ENCODE peak calls at places on chromosomes 4 and X, in five cellular contexts. G, Q, U, Y and T are unnamed samples. For H3K79me2, the result is how much of the 10 kb centered on the place peaks cover.

GRCh38 chr4:105164548-105164947 is 17.9 kb downstream of the TET2 start:
- DNase-seq in G (no peak), Q (no peak), U (no peak), Y (no peak), T (no peak)

GRCh38 chr4:138576684-138577083 is 334.5 kb upstream of the SLC7A11 start:
- DNase-seq in G (no peak), Q (peak), U (peak), Y (no peak), T (peak)

GRCh38 chr4:7698586-7698985 is 241.1 kb downstream of the AFAP1 start:
- DNase-seq in G (no peak), Q (peak), U (peak), Y (peak), T (no peak)

GRCh38 chrX:37578045-37578444 is 6.6 kb downstream of the LANCL3 start:
- DNase-seq in G (no peak), Q (peak), U (peak), Y (no peak), T (peak)

GRCh38 chr4:122798101-122798500 is 28.5 kb upstream of the FGF2 start:
- DNase-seq in G (no peak), Q (peak), U (peak), Y (peak), T (no peak)

GRCh38 chrX:50035119-50035518 is 112.7 kb downstream of the CLCN5 start:
- DNase-seq in G (no peak), Q (no peak), U (no peak), Y (no peak), T (no peak)

GRCh38 chr4:118730683-118731082 is 45.5 kb downstream of the METTL14 start:
- DNase-seq in G (no peak), Q (no peak), U (no peak), Y (no peak), T (no peak)

GRCh38 chr4:164408831-164409230 is 345.1 kb upstream of the SMIM31 start:
- DNase-seq in G (no peak), Q (no peak), U (no peak), Y (no peak), T (no peak)

GRCh38 chr4:128141866-128142265 is 80.8 kb downstream of the LARP1B start:
- DNase-seq in G (no peak), Q (no peak), U (no peak), Y (no peak), T (no peak)

DNA sequence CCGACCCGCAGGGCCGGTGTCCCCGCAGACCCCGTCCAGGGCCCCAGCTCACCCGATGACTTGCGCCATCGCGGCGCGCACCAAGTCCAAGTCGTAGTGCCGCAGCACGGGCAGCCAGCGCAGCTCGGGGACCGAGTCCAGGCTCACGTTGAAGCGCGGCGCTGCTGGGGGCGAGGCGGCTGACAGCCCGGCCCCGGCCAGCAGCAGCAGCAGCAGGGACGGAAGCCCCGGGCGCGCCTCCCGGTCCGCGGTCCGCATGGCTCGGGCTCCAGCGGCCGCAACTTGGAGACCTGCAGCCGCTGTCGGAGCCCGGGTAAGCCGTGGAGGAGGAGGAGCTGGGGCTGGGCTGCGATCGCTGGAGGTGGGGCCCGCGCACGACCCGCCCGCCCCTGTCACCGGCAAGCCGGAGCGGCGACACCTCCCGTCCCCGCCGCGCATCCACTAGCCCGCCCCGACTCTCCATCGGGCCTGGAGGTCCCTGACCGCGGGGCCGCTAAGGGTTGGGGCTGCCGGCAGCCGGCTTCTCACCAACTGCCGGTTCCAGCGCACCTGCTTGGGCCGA is at the start of gene NAAA:
- DNase-seq in G (no peak), Q (peak), U (peak), Y (peak), T (peak)
- TF ChIP-seq CTCF in G (no peak), Q (peak), U (no peak), Y (peak), T (no peak)

GRCh38 chr4:2745981-2746806 is 9.9 kb downstream of the TNIP2 start:
- DNase-seq in G (peak), Q (peak), U (peak), Y (no peak), T (peak)
- H3K9ac ChIP-seq in G (peak), Q (no peak), U (peak), Y (no peak), T (peak)

DNA sequence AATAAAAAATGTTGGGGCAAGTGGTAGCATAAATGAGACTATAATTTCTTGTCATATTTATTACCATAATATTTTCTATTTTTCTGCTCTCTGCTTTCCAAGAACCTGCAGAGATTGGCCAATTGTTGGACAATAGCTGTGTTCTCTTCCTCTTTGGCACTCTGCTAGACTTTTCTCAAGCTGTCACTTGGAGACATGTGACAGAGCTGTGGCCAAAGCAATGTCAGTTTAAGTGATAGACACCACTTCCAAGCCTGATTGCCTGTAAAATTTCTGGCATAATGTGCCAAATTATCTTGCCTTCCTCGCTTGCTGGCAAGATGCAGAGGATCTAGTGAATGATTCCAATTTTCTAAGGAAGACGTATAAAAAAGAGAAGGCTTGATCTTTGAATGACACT is 162.2 kb upstream of the NDST4 start:
- DNase-seq in G (no peak), Q (no peak), U (no peak), Y (no peak), T (no peak)
- H3K79me2 ChIP-seq in G (under half), Q (under half), U (under half), Y (under half), T (under half)

GRCh38 chr4:86482851-86483490 is 111.1 kb upstream of the PTPN13 start:
- DNase-seq in G (no peak), Q (peak), U (no peak), Y (peak), T (peak)
- TF ChIP-seq CTCF in G (peak), Q (peak), U (peak), Y (peak), T (peak)

GRCh38 chr4:48653217-48654014 is 126.7 kb downstream of the FRYL start:
- DNase-seq in G (no peak), Q (peak), U (peak), Y (peak), T (no peak)

GRCh38 chr4:48651869-48652447 is 128.1 kb downstream of the FRYL start:
- DNase-seq in G (no peak), Q (peak), U (peak), Y (no peak), T (no peak)

GRCh38 chr4:48649505-48649904 is 130.6 kb downstream of the FRYL start:
- DNase-seq in G (no peak), Q (no peak), U (no peak), Y (no peak), T (no peak)

GRCh38 chr4:48654015-48654664 is 125.9 kb downstream of the FRYL start:
- DNase-seq in G (no peak), Q (peak), U (peak), Y (no peak), T (no peak)
- H3K9ac ChIP-seq in G (no peak), Q (no peak), U (peak), Y (no peak), T (no peak)

DNA sequence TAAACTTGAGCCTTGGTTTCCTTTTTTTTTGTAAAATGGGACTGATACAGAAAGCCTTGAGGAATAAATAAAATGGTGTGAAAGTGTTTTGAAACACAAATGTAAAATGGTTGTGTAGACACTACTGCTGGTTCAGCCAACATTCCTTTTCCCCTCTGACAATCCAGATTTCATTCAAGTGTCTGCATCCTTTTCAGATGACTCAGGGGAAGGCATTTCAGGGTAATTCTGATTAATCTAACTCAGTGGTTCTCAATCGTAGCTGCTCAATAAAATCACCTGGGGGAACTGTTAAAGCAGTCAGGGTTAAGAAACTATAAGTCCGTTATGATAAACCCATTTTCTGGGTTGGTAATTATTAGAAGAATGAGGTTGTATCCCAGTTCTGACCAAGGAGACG is 4.6 kb downstream of the ARHGAP10 start:
- DNase-seq in G (no peak), Q (peak), U (peak), Y (no peak), T (peak)
- H3K79me2 ChIP-seq in G (half or more), Q (half or more), U (half or more), Y (half or more), T (half or more)

GRCh38 chrX:85112270-85112669 is 108.6 kb downstream of the APOOL start:
- DNase-seq in G (no peak), Q (no peak), U (no peak), Y (no peak), T (no peak)

GRCh38 chrX:85115252-85115651 is 111.6 kb downstream of the APOOL start:
- DNase-seq in G (no peak), Q (no peak), U (no peak), Y (no peak), T (no peak)

GRCh38 chrX:85113746-85114145 is 110.1 kb downstream of the APOOL start:
- DNase-seq in G (no peak), Q (no peak), U (no peak), Y (no peak), T (no peak)

GRCh38 chrX:85114171-85114570 is 110.5 kb downstream of the APOOL start:
- DNase-seq in G (no peak), Q (no peak), U (no peak), Y (no peak), T (no peak)

GRCh38 chrX:85114776-85115175 is 111.1 kb downstream of the APOOL start:
- DNase-seq in G (no peak), Q (no peak), U (no peak), Y (no peak), T (peak)
- TF ChIP-seq CTCF in G (peak), Q (no peak), U (no peak), Y (peak), T (no peak)

GRCh38 chr4:3513807-3514206 is 18.4 kb downstream of the LRPAP1 start:
- DNase-seq in G (no peak), Q (no peak), U (no peak), Y (no peak), T (no peak)

GRCh38 chr4:3512279-3512678 is 19.9 kb downstream of the LRPAP1 start:
- DNase-seq in G (no peak), Q (no peak), U (no peak), Y (no peak), T (no peak)

GRCh38 chr4:3514221-3514780 is 17.9 kb downstream of the LRPAP1 start:
- DNase-seq in G (no peak), Q (no peak), U (no peak), Y (no peak), T (no peak)

GRCh38 chr4:3511187-3511586 is 21.0 kb downstream of the LRPAP1 start:
- DNase-seq in G (no peak), Q (no peak), U (no peak), Y (no peak), T (no peak)

GRCh38 chr4:3512719-3513118 is 19.5 kb downstream of the LRPAP1 start:
- DNase-seq in G (no peak), Q (no peak), U (no peak), Y (no peak), T (no peak)
- H3K9ac ChIP-seq in G (no peak), Q (peak), U (no peak), Y (no peak), T (no peak)